ENCODE peak calls at places on chromosomes 5 and 9, in five cellular contexts. O, K, F, S and R are unnamed samples.

GRCh38 chr5:12615141-12615820 is 711.0 kb upstream of the CTNND2 start:
- DNase-seq in O (no peak), K (peak), F (no peak), S (no peak), R (no peak)

GRCh38 chr5:93267276-93267675 is 313.7 kb downstream of the NR2F1-AS1 start:
- DNase-seq in O (no peak), K (no peak), F (no peak), S (no peak), R (no peak)

GRCh38 chr5:160352308-160352707 is 18.1 kb downstream of the C1QTNF2 start:
- DNase-seq in O (no peak), K (no peak), F (no peak), S (no peak), R (no peak)

GRCh38 chr9:3912260-3912659 is 386.5 kb upstream of the RFX3 start:
- DNase-seq in O (no peak), K (no peak), F (no peak), S (no peak), R (no peak)

GRCh38 chr9:81687521-81688261 is 1.7 kb downstream of the TLE1 start:
- DNase-seq in O (no peak), K (peak), F (peak), S (no peak), R (peak)

GRCh38 chr5:116374434-116374852 is 200.2 kb downstream of the SEMA6A start:
- DNase-seq in O (no peak), K (no peak), F (no peak), S (no peak), R (no peak)

GRCh38 chr5:162209005-162209605 is 141.5 kb downstream of the GABRG2 start:
- DNase-seq in O (no peak), K (no peak), F (peak), S (peak), R (peak)

GRCh38 chr5:32126691-32127090 is 47.4 kb downstream of the GOLPH3 start:
- DNase-seq in O (no peak), K (peak), F (no peak), S (no peak), R (no peak)

GRCh38 chr9:91820949-91821880 is 128.8 kb downstream of the ROR2 start:
- DNase-seq in O (no peak), K (no peak), F (no peak), S (no peak), R (no peak)

GRCh38 chr9:23850242-23851023 is 24.4 kb upstream of the ELAVL2 start:
- DNase-seq in O (no peak), K (peak), F (peak), S (peak), R (peak)

GRCh38 chr5:108258001-108258400 is 123.9 kb downstream of the FBXL17 start:
- DNase-seq in O (no peak), K (no peak), F (no peak), S (no peak), R (no peak)

GRCh38 chr5:113090336-113091106 is 113.9 kb downstream of the DCP2 start:
- DNase-seq in O (no peak), K (no peak), F (no peak), S (no peak), R (no peak)

GRCh38 chr9:38022995-38023394 is 46.0 kb downstream of the SHB start:
- DNase-seq in O (no peak), K (no peak), F (no peak), S (peak), R (peak)

GRCh38 chr9:3330792-3331420 is 194.9 kb downstream of the RFX3 start:
- DNase-seq in O (no peak), K (peak), F (no peak), S (no peak), R (no peak)

GRCh38 chr9:93071464-93071863 is 13.0 kb downstream of the SUSD3 start:
- DNase-seq in O (no peak), K (no peak), F (peak), S (peak), R (no peak)

GRCh38 chr5:179762079-179762780 is 29.6 kb downstream of the MAML1 start:
- DNase-seq in O (no peak), K (no peak), F (no peak), S (no peak), R (no peak)

GRCh38 chr5:95620030-95620869 is at the start of gene GPR150:
- DNase-seq in O (no peak), K (peak), F (peak), S (peak), R (peak)

GRCh38 chr9:135085830-135086546 is 1.5 kb upstream of the OLFM1 start:
- DNase-seq in O (peak), K (peak), F (peak), S (peak), R (peak)

GRCh38 chr9:123611228-123611627 is 255.2 kb downstream of the CRB2 start:
- DNase-seq in O (no peak), K (peak), F (no peak), S (no peak), R (no peak)

GRCh38 chr9:104923740-104924139 is 4.2 kb downstream of the ABCA1 start:
- DNase-seq in O (no peak), K (no peak), F (no peak), S (no peak), R (no peak)

GRCh38 chr9:129331772-129332512 is 153.9 kb upstream of the IER5L start:
- DNase-seq in O (no peak), K (no peak), F (no peak), S (no peak), R (no peak)

GRCh38 chr9:87675906-87676515 is 49.9 kb upstream of the CTSL start:
- DNase-seq in O (no peak), K (no peak), F (peak), S (no peak), R (no peak)